ENCODE peak calls at places on chromosome 14, in ten cellular contexts. H is GM12892; P is activated CD4-positive, alpha-beta T cell treated with anti-CD3 and anti-CD28 coated beads for 1 hour; Y is stimulated activated naive B cell treated with anti-CD40 and anti-IgM and Interleukin-4, amounts not matched to agents 10 μg/mL and 1 μg/mL and 100 μg/mL, for 72 hours; R is ACHN; F is kidney tubule cell; M is WERI-Rb-1; V is NCI-H1092; O is DMS153; E is GM06990. A is an unnamed sample.

GRCh38 chr14:72578514-72578913 is 315.4 kb downstream of the DPF3 start:
- DNase-seq in H (no peak), P (no peak), Y (no peak), R (no peak), F (no peak), M (no peak), V (no peak), O (no peak), E (no peak), A (no peak)

GRCh38 chr14:76022991-76023390 is 37.4 kb downstream of the IFT43 start:
- DNase-seq in H (no peak), P (no peak), Y (no peak), R (no peak), F (peak; percentile 7), M (no peak), V (no peak), O (no peak), E (no peak), A (no peak)

GRCh38 chr14:73943083-73943482 is 6.8 kb downstream of the FAM161B start:
- DNase-seq in H (no peak), P (no peak), Y (no peak), R (peak; percentile 5), F (peak; percentile 66), M (no peak), V (no peak), O (no peak), E (no peak), A (no peak)

GRCh38 chr14:22822619-22823551 is 6.8 kb upstream of the MRPL52 start:
- DNase-seq in H (peak; percentile 70), P (peak; percentile 66), Y (peak; percentile 47), R (peak; percentile 79), F (peak; percentile 92), M (peak; percentile 26), V (peak; percentile 23), O (peak; percentile 28), E (peak; percentile 75), A (peak; percentile 25)

GRCh38 chr14:68715032-68715924 is 77.6 kb downstream of the ZFP36L1 start:
- DNase-seq in H (no peak), P (no peak), Y (no peak), R (no peak), F (peak; percentile 55), M (no peak), V (no peak), O (no peak), E (no peak), A (no peak)

GRCh38 chr14:91373591-91374245 is 43.9 kb downstream of the CCDC88C start:
- DNase-seq in H (peak; percentile 75), P (peak; percentile 37), Y (peak; percentile 70), R (no peak), F (peak; percentile 35), M (no peak), V (peak; percentile 31), O (no peak), E (peak; percentile 85), A (no peak)

GRCh38 chr14:96138241-96138640 is 66.4 kb upstream of the BDKRB2 start:
- DNase-seq in H (no peak), P (no peak), Y (no peak), R (no peak), F (no peak), M (no peak), V (no peak), O (no peak), E (no peak), A (no peak)

GRCh38 chr14:45091696-45092095 is 7.8 kb downstream of the PRPF39 start:
- DNase-seq in H (no peak), P (no peak), Y (no peak), R (no peak), F (peak; percentile 57), M (no peak), V (no peak), O (no peak), E (no peak), A (no peak)

GRCh38 chr14:99735189-99736135 is 51.4 kb downstream of the CYP46A1 start:
- DNase-seq in H (no peak), P (no peak), Y (no peak), R (no peak), F (no peak), M (peak; percentile 4), V (no peak), O (no peak), E (no peak), A (no peak)

GRCh38 chr14:104323551-104324175 is 185.3 kb downstream of the KIF26A start:
- DNase-seq in H (no peak), P (no peak), Y (no peak), R (no peak), F (no peak), M (no peak), V (no peak), O (no peak), E (no peak), A (no peak)

GRCh38 chr14:20455355-20456300 is 602 bp downstream of the APEX1 start:
- DNase-seq in H (no peak), P (no peak), Y (no peak), R (peak; percentile 84), F (peak; percentile 87), M (peak; percentile 83), V (peak; percentile 87), O (peak; percentile 63), E (no peak), A (peak; percentile 72)

GRCh38 chr14:78917462-78917861 is 747.3 kb downstream of the NRXN3 start:
- DNase-seq in H (no peak), P (no peak), Y (no peak), R (no peak), F (no peak), M (peak; percentile 12), V (no peak), O (no peak), E (no peak), A (no peak)

GRCh38 chr14:96088131-96088880 is 49.1 kb downstream of the C14orf132 start:
- DNase-seq in H (no peak), P (no peak), Y (no peak), R (no peak), F (no peak), M (peak; percentile 83), V (no peak), O (no peak), E (no peak), A (no peak)

GRCh38 chr14:101087614-101088394 is 184.3 kb upstream of the RTL1 start:
- DNase-seq in H (no peak), P (no peak), Y (no peak), R (no peak), F (no peak), M (no peak), V (no peak), O (no peak), E (no peak), A (no peak)

GRCh38 chr14:97138801-97139200 is 341.6 kb downstream of the VRK1 start:
- DNase-seq in H (no peak), P (no peak), Y (no peak), R (no peak), F (no peak), M (peak; percentile 66), V (no peak), O (no peak), E (no peak), A (no peak)

GRCh38 chr14:106622200-106622745 is 1095.9 kb downstream of the TMEM121 start:
- DNase-seq in H (no peak), P (no peak), Y (no peak), R (no peak), F (no peak), M (no peak), V (no peak), O (no peak), E (no peak), A (no peak)